ENCODE peak calls at places on chromosomes 7 and 10, in seven cellular contexts. One of them, this sample, is unnamed.

GRCh38 chr10:71217266-71218045 is 5.1 kb downstream of the UNC5B start:
- DNase-seq in fibroblast of lung: no peak
- DNase-seq in endothelial cell: no peak
- DNase-seq in fibroblast of pulmonary artery: no peak
- DNase-seq in heart right ventricle: peak; percentile 36
- DNase-seq in keratinocyte: no peak
- DNase-seq in heart left ventricle: peak; percentile 64
- DNase-seq in this sample: no peak

GRCh38 chr7:44292876-44293560 is 32.4 kb downstream of the CAMK2B start:
- DNase-seq in heart left ventricle: peak; percentile 25
- DNase-seq in endothelial cell: no peak
- DNase-seq in heart right ventricle: no peak
- DNase-seq in fibroblast of pulmonary artery: no peak
- DNase-seq in keratinocyte: no peak
- DNase-seq in fibroblast of lung: no peak
- DNase-seq in this sample: no peak

GRCh38 chr10:101902032-101902799 is 58.6 kb upstream of the KCNIP2 start:
- DNase-seq in fibroblast of pulmonary artery: no peak
- DNase-seq in heart left ventricle: no peak
- DNase-seq in keratinocyte: no peak
- DNase-seq in endothelial cell: no peak
- DNase-seq in fibroblast of lung: no peak
- DNase-seq in heart right ventricle: no peak
- DNase-seq in this sample: no peak

GRCh38 chr7:99010281-99010680 is 131.9 kb downstream of the TRRAP start:
- DNase-seq in fibroblast of lung: peak; percentile 47
- DNase-seq in fibroblast of pulmonary artery: no peak
- DNase-seq in heart right ventricle: no peak
- DNase-seq in heart left ventricle: no peak
- DNase-seq in endothelial cell: no peak
- DNase-seq in keratinocyte: no peak
- DNase-seq in this sample: no peak

GRCh38 chr7:100065452-100066186 is 15.9 kb downstream of the ZNF3 start:
- DNase-seq in heart right ventricle: no peak
- DNase-seq in endothelial cell: no peak
- DNase-seq in fibroblast of pulmonary artery: peak; percentile 94
- DNase-seq in keratinocyte: no peak
- DNase-seq in heart left ventricle: no peak
- DNase-seq in fibroblast of lung: peak; percentile 91
- DNase-seq in this sample: no peak

GRCh38 chr7:106679153-106679931 is 18.4 kb upstream of the CCDC71L start:
- DNase-seq in keratinocyte: no peak
- DNase-seq in heart right ventricle: no peak
- DNase-seq in endothelial cell: no peak
- DNase-seq in fibroblast of lung: peak; percentile 14
- DNase-seq in fibroblast of pulmonary artery: peak; percentile 61
- DNase-seq in heart left ventricle: no peak
- DNase-seq in this sample: peak; percentile 14

GRCh38 chr7:41205600-41205999 is 497.3 kb downstream of the INHBA start:
- DNase-seq in endothelial cell: no peak
- DNase-seq in heart right ventricle: no peak
- DNase-seq in keratinocyte: no peak
- DNase-seq in fibroblast of pulmonary artery: no peak
- DNase-seq in heart left ventricle: no peak
- DNase-seq in fibroblast of lung: no peak
- DNase-seq in this sample: no peak

GRCh38 chr7:50864694-50865093 is 82.0 kb upstream of the GRB10 start:
- DNase-seq in endothelial cell: no peak
- DNase-seq in fibroblast of pulmonary artery: no peak
- DNase-seq in fibroblast of lung: no peak
- DNase-seq in heart right ventricle: no peak
- DNase-seq in heart left ventricle: no peak
- DNase-seq in keratinocyte: no peak
- DNase-seq in this sample: no peak

GRCh38 chr7:102096706-102097427 is 189.8 kb upstream of the SH2B2 start:
- DNase-seq in fibroblast of pulmonary artery: no peak
- DNase-seq in endothelial cell: no peak
- DNase-seq in fibroblast of lung: no peak
- DNase-seq in heart right ventricle: no peak
- DNase-seq in keratinocyte: no peak
- DNase-seq in heart left ventricle: no peak
- DNase-seq in this sample: no peak

GRCh38 chr10:77643795-77644468 is 6.3 kb upstream of the KCNMA1 start:
- DNase-seq in endothelial cell: peak; percentile 38
- DNase-seq in fibroblast of pulmonary artery: peak; percentile 81
- DNase-seq in keratinocyte: peak; percentile 23
- DNase-seq in heart right ventricle: no peak
- DNase-seq in fibroblast of lung: peak; percentile 79
- DNase-seq in heart left ventricle: no peak
- DNase-seq in this sample: peak; percentile 57

GRCh38 chr10:117370205-117370604 is 5.0 kb downstream of the PDZD8 start:
- DNase-seq in keratinocyte: no peak
- DNase-seq in heart left ventricle: no peak
- DNase-seq in fibroblast of pulmonary artery: peak; percentile 39
- DNase-seq in fibroblast of lung: peak; percentile 29
- DNase-seq in heart right ventricle: no peak
- DNase-seq in endothelial cell: no peak
- DNase-seq in this sample: no peak

GRCh38 chr7:97342512-97342911 is 225.0 kb downstream of the SDHAF3 start:
- DNase-seq in fibroblast of lung: no peak
- DNase-seq in fibroblast of pulmonary artery: peak; percentile 1
- DNase-seq in heart right ventricle: no peak
- DNase-seq in keratinocyte: no peak
- DNase-seq in heart left ventricle: no peak
- DNase-seq in endothelial cell: no peak
- DNase-seq in this sample: no peak

GRCh38 chr10:62109532-62110293 is 158.9 kb downstream of the RTKN2 start:
- DNase-seq in fibroblast of pulmonary artery: no peak
- DNase-seq in keratinocyte: no peak
- DNase-seq in heart left ventricle: no peak
- DNase-seq in fibroblast of lung: no peak
- DNase-seq in endothelial cell: no peak
- DNase-seq in heart right ventricle: no peak
- DNase-seq in this sample: no peak

GRCh38 chr10:94107191-94107590 is 113.5 kb downstream of the PLCE1 start:
- DNase-seq in fibroblast of lung: no peak
- DNase-seq in keratinocyte: no peak
- DNase-seq in heart right ventricle: no peak
- DNase-seq in fibroblast of pulmonary artery: no peak
- DNase-seq in endothelial cell: no peak
- DNase-seq in heart left ventricle: no peak
- DNase-seq in this sample: no peak

GRCh38 chr7:46713868-46714596 is 793.0 kb upstream of the IGFBP3 start:
- DNase-seq in endothelial cell: no peak
- DNase-seq in keratinocyte: no peak
- DNase-seq in fibroblast of lung: peak; percentile 45
- DNase-seq in fibroblast of pulmonary artery: peak; percentile 40
- DNase-seq in heart right ventricle: no peak
- DNase-seq in heart left ventricle: no peak
- DNase-seq in this sample: peak; percentile 30

GRCh38 chr10:111158601-111159000 is 81.8 kb downstream of the ADRA2A start:
- DNase-seq in endothelial cell: no peak
- DNase-seq in keratinocyte: no peak
- DNase-seq in fibroblast of lung: no peak
- DNase-seq in fibroblast of pulmonary artery: no peak
- DNase-seq in heart right ventricle: no peak
- DNase-seq in heart left ventricle: no peak
- DNase-seq in this sample: no peak

GRCh38 chr7:66344166-66344565 is 139.0 kb downstream of the TPST1 start:
- DNase-seq in keratinocyte: no peak
- DNase-seq in fibroblast of pulmonary artery: peak; percentile 85
- DNase-seq in fibroblast of lung: peak; percentile 88
- DNase-seq in heart left ventricle: no peak
- DNase-seq in heart right ventricle: no peak
- DNase-seq in endothelial cell: no peak
- DNase-seq in this sample: no peak

GRCh38 chr7:618539-619355 is 99.1 kb upstream of the PDGFA start:
- DNase-seq in fibroblast of pulmonary artery: peak; percentile 14
- DNase-seq in heart right ventricle: no peak
- DNase-seq in heart left ventricle: peak; percentile 28
- DNase-seq in endothelial cell: no peak
- DNase-seq in keratinocyte: no peak
- DNase-seq in fibroblast of lung: no peak
- DNase-seq in this sample: no peak

GRCh38 chr7:28570970-28571288 is 158.6 kb downstream of the CREB5 start:
- DNase-seq in keratinocyte: no peak
- DNase-seq in endothelial cell: no peak
- DNase-seq in fibroblast of pulmonary artery: peak; percentile 21
- DNase-seq in heart right ventricle: no peak
- DNase-seq in fibroblast of lung: peak; percentile 25
- DNase-seq in heart left ventricle: no peak
- DNase-seq in this sample: no peak

GRCh38 chr7:128894101-128894440 is 16.4 kb downstream of the KCP start:
- DNase-seq in heart left ventricle: no peak
- DNase-seq in heart right ventricle: no peak
- DNase-seq in endothelial cell: no peak
- DNase-seq in keratinocyte: no peak
- DNase-seq in fibroblast of pulmonary artery: no peak
- DNase-seq in fibroblast of lung: no peak
- DNase-seq in this sample: no peak

GRCh38 chr10:28798428-28798955 is 121.2 kb downstream of the BAMBI start:
- DNase-seq in heart left ventricle: no peak
- DNase-seq in keratinocyte: no peak
- DNase-seq in fibroblast of pulmonary artery: no peak
- DNase-seq in fibroblast of lung: no peak
- DNase-seq in endothelial cell: no peak
- DNase-seq in heart right ventricle: no peak
- DNase-seq in this sample: no peak

DNA sequence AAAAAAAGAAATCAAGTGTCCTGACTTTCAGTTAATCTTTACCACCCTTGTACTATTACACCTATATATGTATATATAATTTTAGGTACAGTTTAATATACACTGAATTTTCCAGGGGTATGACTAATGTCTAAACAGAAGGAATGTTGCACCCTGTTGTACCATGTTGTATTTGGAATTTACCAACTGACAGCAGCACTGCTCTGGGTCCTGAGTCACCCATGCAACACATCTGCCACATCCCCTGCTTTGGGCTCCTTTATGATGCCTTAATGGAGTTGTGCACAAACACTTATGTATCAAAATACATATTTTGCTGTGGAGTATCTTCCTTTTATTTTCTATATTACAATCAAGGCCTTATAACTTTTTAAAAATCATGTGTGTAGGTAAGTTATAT is 21.2 kb downstream of the YAE1 start:
- DNase-seq in heart right ventricle: no peak
- DNase-seq in endothelial cell: no peak
- DNase-seq in fibroblast of pulmonary artery: peak; percentile 45
- DNase-seq in keratinocyte: no peak
- DNase-seq in heart left ventricle: no peak
- DNase-seq in fibroblast of lung: peak; percentile 10
- DNase-seq in this sample: no peak
- TF ChIP-seq CTCF in heart right ventricle: no peak
- TF ChIP-seq CTCF in endothelial cell: no peak
- TF ChIP-seq CTCF in fibroblast of pulmonary artery: no peak
- TF ChIP-seq CTCF in keratinocyte: no peak
- TF ChIP-seq CTCF in heart left ventricle: no peak
- TF ChIP-seq CTCF in fibroblast of lung: no peak
- TF ChIP-seq CTCF in this sample: no peak

DNA sequence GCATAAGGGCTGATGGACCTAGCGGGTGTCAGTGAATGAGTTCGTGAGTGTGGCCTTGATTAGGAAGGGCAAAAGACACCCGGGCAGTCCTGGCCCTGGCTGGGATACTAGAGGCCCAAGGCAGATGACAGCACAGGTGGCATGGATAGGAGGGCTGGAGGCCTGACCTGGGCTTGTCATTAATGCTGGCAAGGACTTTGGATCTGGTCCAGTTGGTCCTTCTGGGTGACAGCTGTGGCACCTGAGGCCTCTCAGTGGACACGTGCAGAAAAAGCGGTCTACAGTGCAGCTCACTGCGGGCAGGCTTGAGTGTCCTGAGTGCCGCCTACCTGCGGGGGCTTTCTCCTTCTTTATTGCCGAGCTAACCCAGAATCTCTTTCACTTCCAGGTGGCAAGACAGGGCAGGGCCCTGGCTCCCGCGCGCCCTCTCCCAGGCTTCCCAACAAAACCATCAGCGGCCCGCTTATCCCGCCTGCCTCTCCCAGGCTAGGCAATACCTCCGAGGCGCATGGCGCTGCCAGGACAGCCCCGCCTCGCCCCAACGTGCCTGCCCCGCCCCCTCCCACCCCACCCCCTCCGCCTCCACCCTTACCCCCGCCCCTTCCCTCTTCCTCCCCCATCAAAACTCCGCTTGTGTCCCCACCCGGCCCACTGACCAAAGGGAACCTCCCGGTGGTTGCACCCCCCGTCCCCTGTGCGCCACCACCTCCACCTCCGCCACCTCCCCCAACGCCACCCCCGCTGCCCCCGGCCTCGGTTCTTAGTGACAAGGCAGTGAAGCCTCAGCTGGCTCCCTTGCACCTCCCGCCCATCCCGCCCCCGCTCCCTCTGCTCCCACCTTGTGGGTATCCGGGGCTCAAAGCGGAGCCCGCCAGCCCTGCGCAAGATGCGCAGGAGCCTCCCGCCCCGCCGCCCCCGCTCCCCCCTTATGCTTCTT is 77.4 kb downstream of the WIPF3 start:
- DNase-seq in fibroblast of lung: no peak
- DNase-seq in heart right ventricle: no peak
- DNase-seq in endothelial cell: no peak
- DNase-seq in fibroblast of pulmonary artery: no peak
- DNase-seq in heart left ventricle: no peak
- DNase-seq in keratinocyte: no peak
- DNase-seq in this sample: no peak
- TF ChIP-seq CTCF in fibroblast of lung: no peak
- TF ChIP-seq CTCF in heart right ventricle: no peak
- TF ChIP-seq CTCF in endothelial cell: no peak
- TF ChIP-seq CTCF in fibroblast of pulmonary artery: no peak
- TF ChIP-seq CTCF in heart left ventricle: no peak
- TF ChIP-seq CTCF in keratinocyte: no peak
- TF ChIP-seq CTCF in this sample: no peak

DNA sequence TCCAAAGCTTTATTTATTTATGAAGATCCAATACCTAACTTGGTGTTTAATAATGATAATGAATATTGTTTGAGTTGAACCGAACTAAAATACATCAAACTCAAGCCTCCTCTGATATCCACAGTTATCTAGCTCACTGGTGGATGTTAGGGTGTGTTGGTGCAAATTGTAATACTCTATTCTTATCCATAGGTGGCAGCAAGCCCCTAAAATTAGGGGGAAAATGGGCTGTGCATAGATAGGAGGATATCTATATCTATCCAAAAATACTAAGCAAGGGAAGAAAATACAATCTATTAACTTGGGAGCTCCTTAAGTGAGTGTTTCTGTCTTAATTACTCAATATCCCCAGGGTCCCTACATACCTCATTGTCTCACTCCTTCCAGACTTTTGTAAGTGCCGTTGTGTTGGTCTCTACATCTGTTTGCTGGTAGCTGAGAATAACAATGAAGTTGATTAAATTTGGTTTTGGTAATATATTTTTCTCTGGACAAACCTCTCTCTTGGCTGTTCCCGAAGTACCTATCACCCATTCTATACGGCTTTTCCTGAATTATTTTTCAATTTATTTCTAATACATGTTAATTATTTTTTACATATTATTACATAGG is 55.0 kb upstream of the VWDE start:
- DNase-seq in heart right ventricle: no peak
- DNase-seq in endothelial cell: peak; percentile 14
- DNase-seq in fibroblast of pulmonary artery: peak; percentile 58
- DNase-seq in fibroblast of lung: peak; percentile 59
- DNase-seq in keratinocyte: no peak
- DNase-seq in heart left ventricle: no peak
- DNase-seq in this sample: peak; percentile 49
- TF ChIP-seq CTCF in heart right ventricle: peak; percentile 60
- TF ChIP-seq CTCF in endothelial cell: peak; percentile 87
- TF ChIP-seq CTCF in fibroblast of pulmonary artery: peak; percentile 79
- TF ChIP-seq CTCF in fibroblast of lung: peak; percentile 81
- TF ChIP-seq CTCF in keratinocyte: peak; percentile 66
- TF ChIP-seq CTCF in heart left ventricle: peak; percentile 59
- TF ChIP-seq CTCF in this sample: peak; percentile 84

GRCh38 chr7:143321734-143322133 is 5.8 kb downstream of the CLCN1 start:
- DNase-seq in endothelial cell: no peak
- DNase-seq in keratinocyte: no peak
- DNase-seq in fibroblast of lung: no peak
- DNase-seq in heart right ventricle: no peak
- DNase-seq in fibroblast of pulmonary artery: no peak
- DNase-seq in heart left ventricle: no peak
- DNase-seq in this sample: peak; percentile 70
- TF ChIP-seq CTCF in endothelial cell: no peak
- TF ChIP-seq CTCF in keratinocyte: no peak
- TF ChIP-seq CTCF in fibroblast of lung: no peak
- TF ChIP-seq CTCF in heart right ventricle: no peak
- TF ChIP-seq CTCF in fibroblast of pulmonary artery: no peak
- TF ChIP-seq CTCF in heart left ventricle: no peak
- TF ChIP-seq CTCF in this sample: peak; percentile 52